ENCODE peak calls at places on chromosomes 13 and 19, in nine cellular contexts. R, M, D, V, G, L, T, F and B are unnamed samples.

GRCh38 chr19:49565261-49565660 is 15.1 kb downstream of the NOSIP start:
- DNase-seq in F (no peak), T (no peak), L (no peak), G (no peak), R (no peak), D (no peak), M (peak; percentile 66), V (no peak), B (no peak)

GRCh38 chr13:105410602-105411001 is 1124.9 kb downstream of the EFNB2 start:
- DNase-seq in F (peak; percentile 62), D (peak; percentile 41), G (peak; percentile 64), T (no peak), M (peak; percentile 48), L (no peak), R (peak; percentile 25), V (no peak), B (peak; percentile 94)

GRCh38 chr19:52896431-52897148 is 845 bp downstream of the ZNF320 start:
- DNase-seq in M (peak; percentile 22), F (peak; percentile 23), D (peak; percentile 27), T (no peak), L (no peak), V (no peak), R (peak; percentile 16), G (no peak), B (peak; percentile 57)

GRCh38 chr19:2334426-2334825 is 5.9 kb downstream of the SPPL2B start:
- DNase-seq in V (no peak), R (no peak), T (no peak), D (no peak), L (no peak), G (no peak), F (no peak), M (no peak), B (no peak)

GRCh38 chr13:107867701-107868661 is 347.4 kb downstream of the LIG4 start:
- DNase-seq in M (peak; percentile 48), V (no peak), G (no peak), R (no peak), D (peak; percentile 17), F (peak; percentile 6), L (no peak), T (no peak), B (peak; percentile 27)

GRCh38 chr19:49361438-49362047 is 673 bp downstream of the TEAD2 start:
- DNase-seq in G (peak; percentile 91), R (peak; percentile 55), M (peak; percentile 93), V (peak; percentile 26), F (peak; percentile 89), T (no peak), D (peak; percentile 69), L (no peak), B (peak; percentile 83)

GRCh38 chr19:54287456-54287855 is 6.5 kb upstream of the LILRB2 start:
- DNase-seq in R (no peak), T (no peak), M (no peak), V (peak; percentile 47), D (peak; percentile 12), F (no peak), G (no peak), L (no peak), B (no peak)

GRCh38 chr19:48737360-48737998 is 2.9 kb downstream of the RASIP1 start:
- DNase-seq in F (no peak), R (no peak), T (no peak), L (no peak), G (peak; percentile 58), D (no peak), M (no peak), V (no peak), B (peak; percentile 90)

GRCh38 chr13:50866817-50867640 is 23.5 kb upstream of the DLEU7 start:
- DNase-seq in T (no peak), M (no peak), F (no peak), V (no peak), L (no peak), R (no peak), D (no peak), G (no peak), B (no peak)

GRCh38 chr19:28331596-28331995 is 881.4 kb downstream of the UQCRFS1 start:
- DNase-seq in F (no peak), G (no peak), L (no peak), V (no peak), T (no peak), M (no peak), R (no peak), D (no peak), B (no peak)

GRCh38 chr19:37718357-37718756 is 1.2 kb downstream of the ZNF607 start:
- DNase-seq in V (no peak), R (no peak), D (no peak), G (no peak), M (no peak), F (no peak), L (no peak), T (no peak), B (no peak)

GRCh38 chr13:77136902-77137420 is 110.0 kb upstream of the FBXL3 start:
- DNase-seq in V (peak; percentile 47), M (peak; percentile 65), G (no peak), T (peak; percentile 93), R (no peak), F (no peak), D (peak; percentile 53), L (no peak), B (no peak)

GRCh38 chr19:2039082-2039958 is 11.7 kb downstream of the MKNK2 start:
- DNase-seq in T (no peak), L (no peak), F (no peak), G (no peak), V (no peak), M (no peak), D (no peak), R (no peak), B (peak; percentile 31)

GRCh38 chr19:18322318-18322758 is 538 bp downstream of the LSM4 start:
- DNase-seq in F (no peak), R (no peak), V (no peak), T (no peak), D (peak; percentile 70), M (peak; percentile 69), L (no peak), G (no peak), B (no peak)

GRCh38 chr19:55383279-55383788 is 758 bp downstream of the TMEM238 start:
- DNase-seq in L (no peak), M (no peak), R (no peak), D (no peak), G (no peak), F (no peak), T (no peak), V (no peak), B (no peak)

DNA sequence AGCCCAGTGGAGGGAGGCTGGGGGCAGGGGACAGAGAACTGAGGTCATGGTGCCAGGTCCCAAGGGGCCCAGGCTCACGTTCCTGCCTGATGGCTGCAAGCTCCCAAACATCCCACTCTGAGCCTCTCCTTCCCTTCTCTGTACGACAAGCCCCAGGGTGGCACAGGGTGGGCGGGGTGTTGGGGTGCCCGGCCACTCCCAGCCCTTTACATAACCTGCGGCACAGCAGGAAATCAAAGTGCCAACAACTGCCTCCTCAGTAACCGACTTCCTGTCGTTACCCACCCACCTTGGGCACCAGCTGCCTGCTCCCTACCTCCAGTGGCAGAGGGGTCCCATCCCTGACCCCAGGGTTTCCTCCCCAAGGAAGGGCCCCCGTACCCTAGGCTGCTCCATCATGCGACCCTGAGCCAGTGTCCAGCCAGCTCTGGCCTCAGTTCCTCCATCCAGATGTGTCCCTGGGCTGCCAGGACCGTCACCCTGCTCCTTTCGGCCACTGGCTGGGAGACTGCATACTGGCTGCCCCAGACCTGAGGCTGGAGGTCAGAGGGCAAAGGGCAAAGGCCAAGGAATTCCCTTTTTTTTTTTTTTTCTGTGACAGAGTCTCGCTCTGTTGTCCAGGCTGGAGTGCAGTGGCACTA is 27.7 kb upstream of the NFIC start:
- DNase-seq in T (no peak), G (peak; percentile 66), V (no peak), M (no peak), L (peak; percentile 66), D (no peak), R (no peak), F (peak; percentile 47), B (peak; percentile 75)
- H3K4me3 ChIP-seq in T (no peak overlapping the region), G (no peak overlapping the region), V (no peak overlapping the region), M (no peak overlapping the region), L (peak overlapping the region; percentile 52), D (no peak overlapping the region), R (no peak overlapping the region), F (no peak overlapping the region), B (no peak overlapping the region)

GRCh38 chr19:3406571-3407111 is 40.3 kb downstream of the NFIC start:
- DNase-seq in L (no peak), V (no peak), G (no peak), T (no peak), F (no peak), R (no peak), M (no peak), D (no peak), B (no peak)

GRCh38 chr19:3409346-3410064 is 43.1 kb downstream of the NFIC start:
- DNase-seq in V (no peak), T (no peak), L (no peak), D (peak; percentile 69), R (peak; percentile 71), M (no peak), F (peak; percentile 76), G (peak; percentile 80), B (no peak)

GRCh38 chr19:3407556-3408516 is 41.5 kb downstream of the NFIC start:
- DNase-seq in R (no peak), V (no peak), G (no peak), D (peak; percentile 32), T (no peak), L (no peak), F (peak; percentile 57), M (peak; percentile 45), B (no peak)

GRCh38 chr19:3411636-3412035 is 45.3 kb downstream of the NFIC start:
- DNase-seq in L (no peak), G (no peak), T (no peak), V (no peak), M (no peak), R (no peak), F (no peak), D (no peak), B (no peak)

GRCh38 chr19:3408996-3409345 is 42.6 kb downstream of the NFIC start:
- DNase-seq in F (no peak), G (no peak), L (no peak), D (no peak), T (no peak), R (no peak), M (no peak), V (no peak), B (no peak)
- H3K4me3 ChIP-seq in F (peak overlapping the region; percentile 42), G (peak overlapping the region; percentile 50), L (no peak overlapping the region), D (no peak overlapping the region), T (no peak overlapping the region), R (no peak overlapping the region), M (no peak overlapping the region), V (no peak overlapping the region), B (no peak overlapping the region)

GRCh38 chr19:34165295-34165738 is 7.0 kb upstream of the LSM14A start:
- DNase-seq in L (no peak), F (no peak), D (no peak), V (no peak), T (no peak), R (no peak), M (no peak), G (no peak), B (no peak)
- H3K4me3 ChIP-seq in L (no peak overlapping the region), F (no peak overlapping the region), D (no peak overlapping the region), V (no peak overlapping the region), T (no peak overlapping the region), R (no peak overlapping the region), M (no peak overlapping the region), G (no peak overlapping the region), B (no peak overlapping the region)

DNA sequence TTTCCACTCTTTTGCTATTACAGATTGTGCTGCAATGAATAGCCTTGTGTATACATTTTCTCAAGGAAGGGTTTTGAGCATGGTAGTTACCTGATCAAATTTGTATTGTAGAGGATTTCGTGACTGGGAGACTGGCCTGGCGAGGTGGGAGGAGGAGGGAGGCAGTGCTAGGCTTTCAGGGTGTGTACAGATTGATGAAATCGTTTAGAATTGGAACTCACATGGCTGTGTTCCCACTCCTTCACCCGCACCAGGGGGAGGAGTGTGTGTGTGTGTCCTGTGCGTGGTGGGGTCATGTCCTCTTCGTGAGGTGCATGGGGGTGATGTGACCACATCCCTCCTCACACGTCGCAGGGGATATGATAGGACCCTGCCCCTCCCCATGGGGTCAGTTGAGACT is 8.3 kb downstream of the PGLYRP1 start:
- DNase-seq in R (no peak), V (no peak), F (no peak), T (no peak), M (no peak), G (peak; percentile 28), L (no peak), D (no peak), B (no peak)
- H3K4me3 ChIP-seq in R (no peak overlapping the region), V (no peak overlapping the region), F (peak overlapping the region; percentile 72), T (peak overlapping the region; percentile 18), M (no peak overlapping the region), G (no peak overlapping the region), L (no peak overlapping the region), D (no peak overlapping the region), B (peak overlapping the region; percentile 60)